ENCODE peak calls at places on chromosomes 16 and 17, in seven cellular contexts. One of them, this sample, is unnamed.

GRCh38 chr16:84322749-84323148 is 28.1 kb downstream of the WFDC1 start:
- DNase-seq in M059J: no peak
- DNase-seq in NCI-H2029 treated with DMSO at 0.1 percent for 48 hours: no peak
- DNase-seq in central memory CD4-positive, alpha-beta T cell: no peak
- DNase-seq in anterior cingulate cortex: no peak
- DNase-seq in tibial nerve: no peak
- DNase-seq in MCF 10A: no peak
- DNase-seq in this sample: no peak

GRCh38 chr17:54967621-54968258 is 714 bp downstream of the COX11 start:
- DNase-seq in M059J: peak; percentile 39
- DNase-seq in NCI-H2029 treated with DMSO at 0.1 percent for 48 hours: no peak
- DNase-seq in central memory CD4-positive, alpha-beta T cell: peak; percentile 50
- DNase-seq in anterior cingulate cortex: no peak
- DNase-seq in tibial nerve: no peak
- DNase-seq in MCF 10A: peak; percentile 34
- DNase-seq in this sample: peak; percentile 30

GRCh38 chr16:63530208-63530607 is 1494.0 kb upstream of the CDH8 start:
- DNase-seq in M059J: no peak
- DNase-seq in NCI-H2029 treated with DMSO at 0.1 percent for 48 hours: no peak
- DNase-seq in central memory CD4-positive, alpha-beta T cell: no peak
- DNase-seq in anterior cingulate cortex: no peak
- DNase-seq in tibial nerve: no peak
- DNase-seq in MCF 10A: no peak
- DNase-seq in this sample: no peak

GRCh38 chr16:11708421-11708820 is 34.2 kb downstream of the TXNDC11 start:
- DNase-seq in M059J: no peak
- DNase-seq in NCI-H2029 treated with DMSO at 0.1 percent for 48 hours: no peak
- DNase-seq in central memory CD4-positive, alpha-beta T cell: no peak
- DNase-seq in anterior cingulate cortex: no peak
- DNase-seq in tibial nerve: no peak
- DNase-seq in MCF 10A: no peak
- DNase-seq in this sample: no peak

GRCh38 chr17:17403899-17404576 is 72.8 kb upstream of the MED9 start:
- DNase-seq in M059J: no peak
- DNase-seq in NCI-H2029 treated with DMSO at 0.1 percent for 48 hours: no peak
- DNase-seq in central memory CD4-positive, alpha-beta T cell: peak; percentile 58
- DNase-seq in anterior cingulate cortex: no peak
- DNase-seq in tibial nerve: no peak
- DNase-seq in MCF 10A: no peak
- DNase-seq in this sample: no peak

GRCh38 chr17:3957735-3958134 is 6.5 kb downstream of the ATP2A3 start:
- DNase-seq in M059J: no peak
- DNase-seq in NCI-H2029 treated with DMSO at 0.1 percent for 48 hours: no peak
- DNase-seq in central memory CD4-positive, alpha-beta T cell: no peak
- DNase-seq in anterior cingulate cortex: no peak
- DNase-seq in tibial nerve: no peak
- DNase-seq in MCF 10A: no peak
- DNase-seq in this sample: no peak

GRCh38 chr17:35700157-35700556 is 31.3 kb upstream of the RASL10B start:
- DNase-seq in M059J: no peak
- DNase-seq in NCI-H2029 treated with DMSO at 0.1 percent for 48 hours: no peak
- DNase-seq in central memory CD4-positive, alpha-beta T cell: no peak
- DNase-seq in anterior cingulate cortex: no peak
- DNase-seq in tibial nerve: no peak
- DNase-seq in MCF 10A: no peak
- DNase-seq in this sample: no peak

GRCh38 chr17:79393358-79394038 is 217.4 kb downstream of the RBFOX3 start:
- DNase-seq in M059J: peak; percentile 48
- DNase-seq in NCI-H2029 treated with DMSO at 0.1 percent for 48 hours: peak; percentile 16
- DNase-seq in central memory CD4-positive, alpha-beta T cell: peak; percentile 45
- DNase-seq in anterior cingulate cortex: peak; percentile 67
- DNase-seq in tibial nerve: peak; percentile 87
- DNase-seq in MCF 10A: peak; percentile 63
- DNase-seq in this sample: peak; percentile 62

GRCh38 chr17:22310717-22311686 is 618.7 kb downstream of the KCNJ18 start:
- DNase-seq in M059J: peak; percentile 15
- DNase-seq in NCI-H2029 treated with DMSO at 0.1 percent for 48 hours: no peak
- DNase-seq in central memory CD4-positive, alpha-beta T cell: no peak
- DNase-seq in anterior cingulate cortex: no peak
- DNase-seq in tibial nerve: no peak
- DNase-seq in MCF 10A: no peak
- DNase-seq in this sample: no peak

GRCh38 chr16:81770008-81770407 is 9.1 kb upstream of the PLCG2 start:
- DNase-seq in M059J: no peak
- DNase-seq in NCI-H2029 treated with DMSO at 0.1 percent for 48 hours: no peak
- DNase-seq in central memory CD4-positive, alpha-beta T cell: no peak
- DNase-seq in anterior cingulate cortex: no peak
- DNase-seq in tibial nerve: no peak
- DNase-seq in MCF 10A: no peak
- DNase-seq in this sample: no peak

GRCh38 chr17:28763804-28764266 is 20.0 kb downstream of the TRAF4 start:
- DNase-seq in M059J: peak; percentile 77
- DNase-seq in NCI-H2029 treated with DMSO at 0.1 percent for 48 hours: peak; percentile 78
- DNase-seq in central memory CD4-positive, alpha-beta T cell: peak; percentile 72
- DNase-seq in anterior cingulate cortex: peak; percentile 15
- DNase-seq in tibial nerve: peak; percentile 99
- DNase-seq in MCF 10A: peak; percentile 83
- DNase-seq in this sample: peak; percentile 72

GRCh38 chr16:22250522-22250921 is 44.4 kb downstream of the EEF2K start:
- DNase-seq in M059J: peak; percentile 72
- DNase-seq in NCI-H2029 treated with DMSO at 0.1 percent for 48 hours: no peak
- DNase-seq in central memory CD4-positive, alpha-beta T cell: no peak
- DNase-seq in anterior cingulate cortex: no peak
- DNase-seq in tibial nerve: no peak
- DNase-seq in MCF 10A: peak; percentile 51
- DNase-seq in this sample: no peak

GRCh38 chr17:2042355-2042929 is 620 bp downstream of the OVCA2 start:
- DNase-seq in M059J: peak; percentile 35
- DNase-seq in NCI-H2029 treated with DMSO at 0.1 percent for 48 hours: no peak
- DNase-seq in central memory CD4-positive, alpha-beta T cell: no peak
- DNase-seq in anterior cingulate cortex: peak; percentile 52
- DNase-seq in tibial nerve: no peak
- DNase-seq in MCF 10A: no peak
- DNase-seq in this sample: no peak

GRCh38 chr17:16354585-16354984 is 1.3 kb upstream of the CENPV start:
- DNase-seq in M059J: no peak
- DNase-seq in NCI-H2029 treated with DMSO at 0.1 percent for 48 hours: no peak
- DNase-seq in central memory CD4-positive, alpha-beta T cell: no peak
- DNase-seq in anterior cingulate cortex: no peak
- DNase-seq in tibial nerve: no peak
- DNase-seq in MCF 10A: no peak
- DNase-seq in this sample: no peak

GRCh38 chr17:55783684-55784245 is 32.9 kb downstream of the PCTP start:
- DNase-seq in M059J: no peak
- DNase-seq in NCI-H2029 treated with DMSO at 0.1 percent for 48 hours: peak; percentile 42
- DNase-seq in central memory CD4-positive, alpha-beta T cell: no peak
- DNase-seq in anterior cingulate cortex: no peak
- DNase-seq in tibial nerve: peak; percentile 58
- DNase-seq in MCF 10A: peak; percentile 41
- DNase-seq in this sample: peak; percentile 58

GRCh38 chr16:68267612-68268405 is 3.5 kb downstream of the SLC7A6 start:
- DNase-seq in M059J: no peak
- DNase-seq in NCI-H2029 treated with DMSO at 0.1 percent for 48 hours: no peak
- DNase-seq in central memory CD4-positive, alpha-beta T cell: no peak
- DNase-seq in anterior cingulate cortex: no peak
- DNase-seq in tibial nerve: no peak
- DNase-seq in MCF 10A: no peak
- DNase-seq in this sample: no peak

GRCh38 chr17:74181341-74181740 is 22.1 kb upstream of the RPL38 start:
- DNase-seq in M059J: no peak
- DNase-seq in NCI-H2029 treated with DMSO at 0.1 percent for 48 hours: no peak
- DNase-seq in central memory CD4-positive, alpha-beta T cell: no peak
- DNase-seq in anterior cingulate cortex: no peak
- DNase-seq in tibial nerve: no peak
- DNase-seq in MCF 10A: no peak
- DNase-seq in this sample: no peak

GRCh38 chr16:88489163-88489721 is 36.2 kb downstream of the ZFPM1 start:
- DNase-seq in M059J: no peak
- DNase-seq in NCI-H2029 treated with DMSO at 0.1 percent for 48 hours: no peak
- DNase-seq in central memory CD4-positive, alpha-beta T cell: no peak
- DNase-seq in anterior cingulate cortex: no peak
- DNase-seq in tibial nerve: no peak
- DNase-seq in MCF 10A: no peak
- DNase-seq in this sample: no peak

GRCh38 chr17:47956818-47957590 is 679 bp downstream of the PRR15L start:
- DNase-seq in M059J: no peak
- DNase-seq in NCI-H2029 treated with DMSO at 0.1 percent for 48 hours: no peak
- DNase-seq in central memory CD4-positive, alpha-beta T cell: no peak
- DNase-seq in anterior cingulate cortex: no peak
- DNase-seq in tibial nerve: no peak
- DNase-seq in MCF 10A: peak; percentile 35
- DNase-seq in this sample: no peak

GRCh38 chr16:7422489-7422888 is 89.8 kb downstream of the RBFOX1 start:
- DNase-seq in M059J: no peak
- DNase-seq in NCI-H2029 treated with DMSO at 0.1 percent for 48 hours: no peak
- DNase-seq in central memory CD4-positive, alpha-beta T cell: no peak
- DNase-seq in anterior cingulate cortex: peak; percentile 9
- DNase-seq in tibial nerve: no peak
- DNase-seq in MCF 10A: no peak
- DNase-seq in this sample: no peak

GRCh38 chr16:88357306-88358032 is 25.3 kb upstream of the ZNF469 start:
- DNase-seq in M059J: no peak
- DNase-seq in NCI-H2029 treated with DMSO at 0.1 percent for 48 hours: no peak
- DNase-seq in central memory CD4-positive, alpha-beta T cell: no peak
- DNase-seq in anterior cingulate cortex: no peak
- DNase-seq in tibial nerve: no peak
- DNase-seq in MCF 10A: no peak
- DNase-seq in this sample: no peak

GRCh38 chr17:75004371-75004770 is 8.1 kb upstream of the MRPL58 start:
- DNase-seq in M059J: no peak
- DNase-seq in NCI-H2029 treated with DMSO at 0.1 percent for 48 hours: no peak
- DNase-seq in central memory CD4-positive, alpha-beta T cell: no peak
- DNase-seq in anterior cingulate cortex: no peak
- DNase-seq in tibial nerve: no peak
- DNase-seq in MCF 10A: no peak
- DNase-seq in this sample: no peak

GRCh38 chr17:75346906-75347305 is 57.7 kb upstream of the SLC25A19 start:
- DNase-seq in M059J: peak; percentile 26
- DNase-seq in NCI-H2029 treated with DMSO at 0.1 percent for 48 hours: no peak
- DNase-seq in central memory CD4-positive, alpha-beta T cell: no peak
- DNase-seq in anterior cingulate cortex: no peak
- DNase-seq in tibial nerve: no peak
- DNase-seq in MCF 10A: peak; percentile 31
- DNase-seq in this sample: peak; percentile 25

GRCh38 chr17:20191066-20191465 is 181.9 kb downstream of the SPECC1 start:
- DNase-seq in M059J: peak; percentile 87
- DNase-seq in NCI-H2029 treated with DMSO at 0.1 percent for 48 hours: no peak
- DNase-seq in central memory CD4-positive, alpha-beta T cell: no peak
- DNase-seq in anterior cingulate cortex: no peak
- DNase-seq in tibial nerve: no peak
- DNase-seq in MCF 10A: peak; percentile 90
- DNase-seq in this sample: peak; percentile 90

GRCh38 chr16:10266809-10267208 is 84.6 kb upstream of the GRIN2A start:
- DNase-seq in M059J: no peak
- DNase-seq in NCI-H2029 treated with DMSO at 0.1 percent for 48 hours: no peak
- DNase-seq in central memory CD4-positive, alpha-beta T cell: no peak
- DNase-seq in anterior cingulate cortex: no peak
- DNase-seq in tibial nerve: no peak
- DNase-seq in MCF 10A: no peak
- DNase-seq in this sample: no peak

GRCh38 chr17:69246726-69247375 is 18.2 kb upstream of the ABCA10 start:
- DNase-seq in M059J: peak; percentile 38
- DNase-seq in NCI-H2029 treated with DMSO at 0.1 percent for 48 hours: peak; percentile 39
- DNase-seq in central memory CD4-positive, alpha-beta T cell: peak; percentile 4
- DNase-seq in anterior cingulate cortex: no peak
- DNase-seq in tibial nerve: no peak
- DNase-seq in MCF 10A: peak; percentile 62
- DNase-seq in this sample: peak; percentile 56

GRCh38 chr17:77948690-77949114 is 9.8 kb upstream of the TNRC6C start:
- DNase-seq in M059J: peak; percentile 56
- DNase-seq in NCI-H2029 treated with DMSO at 0.1 percent for 48 hours: no peak
- DNase-seq in central memory CD4-positive, alpha-beta T cell: no peak
- DNase-seq in anterior cingulate cortex: peak; percentile 51
- DNase-seq in tibial nerve: peak; percentile 23
- DNase-seq in MCF 10A: peak; percentile 50
- DNase-seq in this sample: no peak

GRCh38 chr17:15092762-15093161 is 172.4 kb downstream of the PMP22 start:
- DNase-seq in M059J: peak; percentile 14
- DNase-seq in NCI-H2029 treated with DMSO at 0.1 percent for 48 hours: no peak
- DNase-seq in central memory CD4-positive, alpha-beta T cell: no peak
- DNase-seq in anterior cingulate cortex: no peak
- DNase-seq in tibial nerve: no peak
- DNase-seq in MCF 10A: peak; percentile 82
- DNase-seq in this sample: peak; percentile 58

GRCh38 chr17:38943607-38944006 is 18.2 kb downstream of the LASP1NB start:
- DNase-seq in M059J: no peak
- DNase-seq in NCI-H2029 treated with DMSO at 0.1 percent for 48 hours: no peak
- DNase-seq in central memory CD4-positive, alpha-beta T cell: no peak
- DNase-seq in anterior cingulate cortex: no peak
- DNase-seq in tibial nerve: no peak
- DNase-seq in MCF 10A: no peak
- DNase-seq in this sample: peak; percentile 13

GRCh38 chr16:30896890-30897730 is 696 bp downstream of the CTF1 start:
- DNase-seq in M059J: peak; percentile 76
- DNase-seq in NCI-H2029 treated with DMSO at 0.1 percent for 48 hours: peak; percentile 34
- DNase-seq in central memory CD4-positive, alpha-beta T cell: peak; percentile 60
- DNase-seq in anterior cingulate cortex: peak; percentile 85
- DNase-seq in tibial nerve: peak; percentile 85
- DNase-seq in MCF 10A: peak; percentile 83
- DNase-seq in this sample: peak; percentile 94

GRCh38 chr16:23562505-23562904 is 5.0 kb downstream of the UBFD1 start:
- DNase-seq in M059J: no peak
- DNase-seq in NCI-H2029 treated with DMSO at 0.1 percent for 48 hours: no peak
- DNase-seq in central memory CD4-positive, alpha-beta T cell: no peak
- DNase-seq in anterior cingulate cortex: no peak
- DNase-seq in tibial nerve: no peak
- DNase-seq in MCF 10A: no peak
- DNase-seq in this sample: no peak

GRCh38 chr16:3878610-3879009 is 1.9 kb downstream of the CREBBP start:
- DNase-seq in M059J: no peak
- DNase-seq in NCI-H2029 treated with DMSO at 0.1 percent for 48 hours: no peak
- DNase-seq in central memory CD4-positive, alpha-beta T cell: no peak
- DNase-seq in anterior cingulate cortex: no peak
- DNase-seq in tibial nerve: no peak
- DNase-seq in MCF 10A: no peak
- DNase-seq in this sample: no peak

GRCh38 chr16:46830417-46830901 is 521 bp downstream of the C16orf87 start:
- DNase-seq in M059J: peak; percentile 30
- DNase-seq in NCI-H2029 treated with DMSO at 0.1 percent for 48 hours: no peak
- DNase-seq in central memory CD4-positive, alpha-beta T cell: no peak
- DNase-seq in anterior cingulate cortex: peak; percentile 69
- DNase-seq in tibial nerve: no peak
- DNase-seq in MCF 10A: peak; percentile 38
- DNase-seq in this sample: peak; percentile 14